ENCODE peak calls at places on chromosomes 6 and 20, in ten cellular contexts. Y, X, P, J, R, A, U, B, C and L are unnamed samples.

GRCh38 chr6:169890049-169890448 is 138.6 kb downstream of the ERMARD start:
- DNase-seq in Y (no peak), X (no peak), P (no peak), J (no peak), R (no peak), A (no peak), U (no peak), B (no peak), C (no peak), L (peak; percentile 3)

GRCh38 chr20:33915726-33916331 is 77.9 kb upstream of the RALY start:
- DNase-seq in Y (peak; percentile 23), X (no peak), P (peak; percentile 37), J (peak; percentile 52), R (no peak), A (peak; percentile 64), U (peak; percentile 15), B (peak; percentile 16), C (peak; percentile 68), L (no peak)

GRCh38 chr20:51910202-51911050 is 108.1 kb upstream of the SALL4 start:
- DNase-seq in Y (no peak), X (no peak), P (no peak), J (no peak), R (no peak), A (no peak), U (no peak), B (no peak), C (no peak), L (no peak)

GRCh38 chr6:116267879-116268588 is 11.7 kb downstream of the TSPYL1 start:
- DNase-seq in Y (no peak), X (no peak), P (no peak), J (no peak), R (no peak), A (no peak), U (no peak), B (no peak), C (no peak), L (no peak)

GRCh38 chr6:138647006-138647405 is 126.6 kb upstream of the CCDC28A start:
- DNase-seq in Y (no peak), X (no peak), P (no peak), J (no peak), R (no peak), A (no peak), U (no peak), B (no peak), C (no peak), L (no peak)

GRCh38 chr20:25278636-25279361 is 30.9 kb downstream of the PYGB start:
- DNase-seq in Y (peak; percentile 15), X (no peak), P (peak; percentile 16), J (peak; percentile 21), R (peak; percentile 62), A (peak; percentile 6), U (no peak), B (no peak), C (peak; percentile 49), L (no peak)

GRCh38 chr6:19472168-19472567 is 365.0 kb upstream of the ID4 start:
- DNase-seq in Y (no peak), X (no peak), P (no peak), J (no peak), R (no peak), A (no peak), U (peak; percentile 22), B (no peak), C (no peak), L (no peak)

GRCh38 chr20:29443819-29444218 is 1813.6 kb upstream of the DEFB115 start:
- DNase-seq in Y (no peak), X (no peak), P (no peak), J (no peak), R (no peak), A (no peak), U (no peak), B (no peak), C (no peak), L (no peak)

GRCh38 chr6:52243282-52243893 is 912 bp downstream of the IL17F start:
- DNase-seq in Y (no peak), X (no peak), P (no peak), J (no peak), R (no peak), A (no peak), U (no peak), B (no peak), C (no peak), L (no peak)

GRCh38 chr6:36720251-36721141 is 22.9 kb downstream of the RAB44 start:
- DNase-seq in Y (no peak), X (no peak), P (no peak), J (no peak), R (peak; percentile 47), A (peak; percentile 4), U (no peak), B (no peak), C (no peak), L (no peak)

GRCh38 chr6:135936606-135937005 is 85.1 kb downstream of the PDE7B start:
- DNase-seq in Y (no peak), X (no peak), P (no peak), J (no peak), R (no peak), A (no peak), U (no peak), B (no peak), C (no peak), L (no peak)

GRCh38 chr6:36378243-36378920 is 9.1 kb downstream of the ETV7 start:
- DNase-seq in Y (no peak), X (no peak), P (no peak), J (no peak), R (no peak), A (no peak), U (no peak), B (no peak), C (no peak), L (no peak)

GRCh38 chr20:25495189-25495824 is 87.8 kb downstream of the GINS1 start:
- DNase-seq in Y (no peak), X (peak; percentile 60), P (no peak), J (no peak), R (no peak), A (no peak), U (no peak), B (no peak), C (no peak), L (no peak)

GRCh38 chr20:23293689-23294088 is 56.9 kb upstream of the NXT1 start:
- DNase-seq in Y (peak; percentile 36), X (no peak), P (no peak), J (no peak), R (peak; percentile 72), A (peak; percentile 26), U (no peak), B (peak; percentile 46), C (peak; percentile 80), L (no peak)

GRCh38 chr6:98904096-98904495 is 43.6 kb downstream of the FBXL4 start:
- DNase-seq in Y (no peak), X (no peak), P (no peak), J (no peak), R (no peak), A (no peak), U (no peak), B (no peak), C (no peak), L (no peak)

GRCh38 chr20:32155017-32155965 is 45.8 kb downstream of the TM9SF4 start:
- DNase-seq in Y (peak; percentile 84), X (peak; percentile 66), P (peak; percentile 51), J (peak; percentile 71), R (peak; percentile 87), A (peak; percentile 67), U (no peak), B (peak; percentile 66), C (peak; percentile 93), L (peak; percentile 92)

DNA sequence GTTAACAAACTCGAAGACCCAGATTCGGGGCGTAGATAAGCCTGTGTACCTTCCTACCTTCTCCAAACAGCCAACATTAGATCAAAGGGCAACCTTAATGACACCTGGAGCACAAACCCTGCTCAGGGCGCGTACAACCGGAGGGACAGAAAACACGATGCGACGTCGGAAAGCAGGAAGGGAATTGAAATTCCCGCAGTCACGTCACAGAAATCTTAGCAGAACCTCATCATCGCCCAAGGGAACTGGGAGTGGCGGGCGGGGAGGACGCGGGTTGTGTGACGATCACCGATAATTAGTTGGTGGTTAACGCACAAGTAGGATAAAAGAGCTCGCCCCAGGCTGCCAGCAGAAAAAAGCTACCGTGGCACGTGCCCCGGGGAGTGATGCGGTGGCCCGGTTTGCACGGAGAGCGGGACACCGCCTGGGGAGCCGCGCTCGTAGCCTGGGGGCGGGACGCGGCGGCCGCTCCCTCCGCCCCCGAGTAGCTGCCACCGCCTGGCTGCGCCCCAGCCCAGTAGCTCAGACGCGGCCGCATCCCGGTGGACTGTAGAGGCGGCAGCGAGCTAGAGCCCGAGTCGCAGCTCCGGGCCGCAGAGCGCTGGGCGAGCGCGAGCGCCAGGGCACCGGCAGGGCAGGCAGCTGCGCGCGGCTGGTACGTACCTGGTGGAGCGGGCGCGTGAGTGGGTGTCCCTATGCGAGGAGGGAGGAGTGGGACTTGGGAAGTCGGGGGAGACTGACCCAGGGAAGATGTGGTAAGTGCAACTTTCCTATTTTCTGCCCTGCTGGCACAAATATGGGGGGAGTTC is at the start of gene PKIB:
- DNase-seq in Y (peak; percentile 50), X (peak; percentile 93), P (peak; percentile 19), J (peak; percentile 90), R (peak; percentile 74), A (peak; percentile 86), U (peak; percentile 75), B (peak; percentile 16), C (peak; percentile 87), L (no peak)
- H3K27ac ChIP-seq in Y (no peak within 1 kb of the TSS), X (no peak within 1 kb of the TSS), P (no peak within 1 kb of the TSS), J (peak within 1 kb of the TSS; percentile 82), R (no peak within 1 kb of the TSS), A (peak within 1 kb of the TSS; percentile 74), U (peak within 1 kb of the TSS; percentile 44), B (peak within 1 kb of the TSS; percentile 70), C (no peak within 1 kb of the TSS), L (no peak within 1 kb of the TSS)

DNA sequence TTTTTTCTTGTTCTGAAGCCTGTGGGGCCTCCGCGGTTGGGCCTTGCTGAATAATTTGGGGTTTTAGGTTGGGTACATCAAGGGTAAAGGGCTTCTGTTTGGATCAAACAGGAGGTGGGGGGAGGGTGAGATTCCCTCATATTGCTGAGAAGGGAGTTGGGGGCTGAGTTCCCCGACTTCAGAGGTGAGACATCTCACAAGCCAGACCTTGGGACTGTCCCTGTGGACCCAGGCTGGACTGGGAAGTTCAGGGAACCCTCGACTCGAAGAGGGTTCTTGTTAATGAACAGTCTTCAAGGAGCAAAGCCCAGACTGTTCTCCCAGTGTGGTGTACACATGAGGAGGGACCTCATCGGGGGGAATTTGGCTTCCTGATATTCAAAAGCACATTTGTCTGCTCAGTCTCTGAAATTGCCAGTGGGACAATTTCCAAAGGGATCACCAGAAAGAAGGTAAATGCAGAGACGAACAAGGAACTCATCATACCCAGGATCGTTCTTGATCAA is 118.5 kb downstream of the SYCP2 start:
- DNase-seq in Y (peak; percentile 8), X (no peak), P (no peak), J (no peak), R (no peak), A (no peak), U (no peak), B (peak; percentile 3), C (peak; percentile 23), L (peak; percentile 58)
- H3K27me3 ChIP-seq in Y (no peaks in the 10 kb centered on the region), X (no peaks in the 10 kb centered on the region), P (no peaks in the 10 kb centered on the region), J (peaks cover 10% of the 10 kb centered on the region), R (no peaks in the 10 kb centered on the region), A (no peaks in the 10 kb centered on the region), U (peaks cover 14% of the 10 kb centered on the region), B (no peaks in the 10 kb centered on the region), C (no peaks in the 10 kb centered on the region), L (no peaks in the 10 kb centered on the region)

GRCh38 chr20:17822039-17822438 is 122.3 kb downstream of the BANF2 start:
- DNase-seq in Y (no peak), X (no peak), P (no peak), J (peak; percentile 70), R (peak; percentile 66), A (peak; percentile 75), U (no peak), B (no peak), C (no peak), L (no peak)
- TF ChIP-seq POLR2A in Y (no peak), X (no peak), P (no peak), J (no peak), R (no peak), A (no peak), U (no peak), B (no peak), C (no peak), L (no peak)

GRCh38 chr6:124753001-124753400 is 209.2 kb upstream of the RNF217 start:
- DNase-seq in Y (no peak), X (no peak), P (no peak), J (no peak), R (no peak), A (no peak), U (no peak), B (no peak), C (no peak), L (no peak)
- H3K27ac ChIP-seq in Y (no peak overlapping the region), X (no peak overlapping the region), P (no peak overlapping the region), J (no peak overlapping the region), R (no peak overlapping the region), A (no peak overlapping the region), U (no peak overlapping the region), B (no peak overlapping the region), C (no peak overlapping the region), L (no peak overlapping the region)